ENCODE peak calls at places on chromosomes 12 and 14, in ten cellular contexts. One of them, this sample, is unnamed. For H3K4me1, the result is how much of the 10 kb centered on the place peaks cover.

GRCh38 chr12:102756564-102756963 is 160.5 kb downstream of the PAH start:
- DNase-seq in ovary: peak
- DNase-seq in SJCRH30: no peak
- DNase-seq in adrenal gland: peak
- DNase-seq in mammary epithelial cell: no peak
- DNase-seq in psoas muscle: no peak
- DNase-seq in GM23248: no peak
- DNase-seq in CD4-positive, CD25-positive, alpha-beta regulatory T cell: no peak
- DNase-seq in esophagus squamous epithelium: no peak
- DNase-seq in Peyer's patch: no peak
- DNase-seq in this sample: no peak

GRCh38 chr14:86505808-86506207 is 975.9 kb downstream of the FLRT2 start:
- DNase-seq in adrenal gland: no peak
- DNase-seq in SJCRH30: no peak
- DNase-seq in GM23248: no peak
- DNase-seq in CD4-positive, CD25-positive, alpha-beta regulatory T cell: no peak
- DNase-seq in esophagus squamous epithelium: no peak
- DNase-seq in psoas muscle: no peak
- DNase-seq in Peyer's patch: no peak
- DNase-seq in mammary epithelial cell: peak
- DNase-seq in ovary: no peak
- DNase-seq in this sample: no peak

GRCh38 chr12:58233886-58234285 is 292.5 kb downstream of the ATP23 start:
- DNase-seq in ovary: no peak
- DNase-seq in esophagus squamous epithelium: no peak
- DNase-seq in adrenal gland: no peak
- DNase-seq in SJCRH30: peak
- DNase-seq in Peyer's patch: no peak
- DNase-seq in psoas muscle: no peak
- DNase-seq in mammary epithelial cell: no peak
- DNase-seq in GM23248: no peak
- DNase-seq in CD4-positive, CD25-positive, alpha-beta regulatory T cell: no peak
- DNase-seq in this sample: no peak

GRCh38 chr12:107515446-107515958 is 170.1 kb upstream of the PWP1 start:
- DNase-seq in esophagus squamous epithelium: no peak
- DNase-seq in psoas muscle: peak
- DNase-seq in mammary epithelial cell: peak
- DNase-seq in adrenal gland: peak
- DNase-seq in Peyer's patch: no peak
- DNase-seq in ovary: no peak
- DNase-seq in CD4-positive, CD25-positive, alpha-beta regulatory T cell: no peak
- DNase-seq in SJCRH30: peak
- DNase-seq in GM23248: peak
- DNase-seq in this sample: peak

GRCh38 chr14:64510825-64511679 is 6.5 kb downstream of the ZBTB1 start:
- DNase-seq in ovary: no peak
- DNase-seq in SJCRH30: peak
- DNase-seq in adrenal gland: peak
- DNase-seq in GM23248: peak
- DNase-seq in psoas muscle: no peak
- DNase-seq in Peyer's patch: peak
- DNase-seq in esophagus squamous epithelium: no peak
- DNase-seq in CD4-positive, CD25-positive, alpha-beta regulatory T cell: peak
- DNase-seq in mammary epithelial cell: peak
- DNase-seq in this sample: no peak

GRCh38 chr12:92365836-92366235 is 220.2 kb upstream of the BTG1 start:
- DNase-seq in ovary: no peak
- DNase-seq in psoas muscle: no peak
- DNase-seq in mammary epithelial cell: no peak
- DNase-seq in GM23248: no peak
- DNase-seq in esophagus squamous epithelium: no peak
- DNase-seq in SJCRH30: no peak
- DNase-seq in CD4-positive, CD25-positive, alpha-beta regulatory T cell: no peak
- DNase-seq in adrenal gland: no peak
- DNase-seq in Peyer's patch: no peak
- DNase-seq in this sample: no peak

GRCh38 chr14:51188566-51189185 is 51.4 kb upstream of the TMX1 start:
- DNase-seq in esophagus squamous epithelium: no peak
- DNase-seq in GM23248: peak
- DNase-seq in adrenal gland: no peak
- DNase-seq in CD4-positive, CD25-positive, alpha-beta regulatory T cell: no peak
- DNase-seq in Peyer's patch: no peak
- DNase-seq in psoas muscle: no peak
- DNase-seq in mammary epithelial cell: no peak
- DNase-seq in ovary: no peak
- DNase-seq in SJCRH30: no peak
- DNase-seq in this sample: no peak

GRCh38 chr12:39990122-39991101 is 115.5 kb downstream of the SLC2A13 start:
- DNase-seq in mammary epithelial cell: peak
- DNase-seq in CD4-positive, CD25-positive, alpha-beta regulatory T cell: peak
- DNase-seq in SJCRH30: peak
- DNase-seq in Peyer's patch: peak
- DNase-seq in esophagus squamous epithelium: no peak
- DNase-seq in psoas muscle: peak
- DNase-seq in ovary: peak
- DNase-seq in GM23248: peak
- DNase-seq in adrenal gland: peak
- DNase-seq in this sample: no peak

GRCh38 chr14:33126433-33126832 is 187.8 kb downstream of the NPAS3 start:
- DNase-seq in CD4-positive, CD25-positive, alpha-beta regulatory T cell: no peak
- DNase-seq in mammary epithelial cell: no peak
- DNase-seq in psoas muscle: no peak
- DNase-seq in Peyer's patch: no peak
- DNase-seq in ovary: no peak
- DNase-seq in GM23248: no peak
- DNase-seq in SJCRH30: no peak
- DNase-seq in esophagus squamous epithelium: no peak
- DNase-seq in adrenal gland: no peak
- DNase-seq in this sample: no peak

GRCh38 chr14:70622111-70622712 is 19.5 kb upstream of the TTC9 start:
- DNase-seq in psoas muscle: no peak
- DNase-seq in ovary: no peak
- DNase-seq in GM23248: peak
- DNase-seq in esophagus squamous epithelium: no peak
- DNase-seq in mammary epithelial cell: peak
- DNase-seq in Peyer's patch: peak
- DNase-seq in CD4-positive, CD25-positive, alpha-beta regulatory T cell: peak
- DNase-seq in SJCRH30: peak
- DNase-seq in adrenal gland: no peak
- DNase-seq in this sample: no peak

GRCh38 chr12:67270622-67271021 is 1.5 kb downstream of the CAND1 start:
- DNase-seq in adrenal gland: no peak
- DNase-seq in CD4-positive, CD25-positive, alpha-beta regulatory T cell: no peak
- DNase-seq in psoas muscle: no peak
- DNase-seq in mammary epithelial cell: no peak
- DNase-seq in GM23248: peak
- DNase-seq in SJCRH30: no peak
- DNase-seq in ovary: no peak
- DNase-seq in Peyer's patch: no peak
- DNase-seq in esophagus squamous epithelium: no peak
- DNase-seq in this sample: no peak

GRCh38 chr12:110079477-110080400 is 31.4 kb upstream of the C12orf76 start:
- DNase-seq in adrenal gland: peak
- DNase-seq in CD4-positive, CD25-positive, alpha-beta regulatory T cell: peak
- DNase-seq in Peyer's patch: peak
- DNase-seq in GM23248: no peak
- DNase-seq in psoas muscle: peak
- DNase-seq in esophagus squamous epithelium: no peak
- DNase-seq in mammary epithelial cell: peak
- DNase-seq in SJCRH30: peak
- DNase-seq in ovary: no peak
- DNase-seq in this sample: no peak

DNA sequence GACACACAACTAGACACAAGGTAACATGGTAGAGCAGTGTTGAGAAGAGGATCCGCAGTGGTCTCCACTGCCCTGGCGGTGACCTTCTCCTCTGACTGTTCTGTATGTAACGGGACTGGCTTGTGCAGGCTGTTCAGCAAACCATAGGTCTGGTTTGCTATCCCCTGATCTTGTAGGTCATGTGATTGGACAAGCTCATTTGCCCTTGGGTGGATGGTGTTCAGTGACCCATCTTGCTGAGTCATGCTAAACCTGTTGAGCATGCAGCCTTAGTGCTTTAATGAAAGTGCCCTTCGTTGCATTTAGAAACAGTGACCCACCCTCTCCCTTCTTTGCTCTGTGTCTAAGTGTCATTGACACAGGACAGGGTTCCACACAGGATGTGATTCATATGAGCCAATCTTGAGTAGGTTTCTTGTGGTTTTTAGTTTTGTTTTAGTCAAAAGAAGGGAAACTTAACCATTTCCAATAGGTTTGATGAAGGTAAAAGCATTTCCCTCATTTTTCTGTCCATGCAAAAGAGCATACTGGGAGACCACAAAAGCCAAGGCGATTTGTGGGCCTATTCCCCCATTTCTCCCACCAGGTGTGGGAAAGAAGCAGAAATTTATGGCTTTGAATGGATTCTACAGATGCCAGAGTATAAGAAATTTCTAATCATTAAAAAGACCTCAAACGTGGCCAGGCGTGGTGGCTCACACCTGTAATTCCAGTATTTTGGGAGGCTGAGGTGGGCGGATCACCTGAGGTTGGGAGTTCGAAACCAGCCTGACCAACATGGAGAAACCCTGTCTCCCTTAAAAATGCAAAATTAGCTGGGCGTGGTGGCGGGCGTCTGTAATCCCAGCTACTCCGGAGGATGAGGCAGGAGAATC is 32.6 kb upstream of the HIF1A start:
- DNase-seq in adrenal gland: no peak
- DNase-seq in SJCRH30: peak
- DNase-seq in ovary: no peak
- DNase-seq in GM23248: peak
- DNase-seq in Peyer's patch: peak
- DNase-seq in psoas muscle: no peak
- DNase-seq in mammary epithelial cell: peak
- DNase-seq in esophagus squamous epithelium: no peak
- DNase-seq in CD4-positive, CD25-positive, alpha-beta regulatory T cell: peak
- DNase-seq in this sample: no peak
- H3K4me3 ChIP-seq in adrenal gland: no peak
- H3K4me3 ChIP-seq in SJCRH30: no peak
- H3K4me3 ChIP-seq in ovary: no peak
- H3K4me3 ChIP-seq in GM23248: peak
- H3K4me3 ChIP-seq in Peyer's patch: no peak
- H3K4me3 ChIP-seq in psoas muscle: no peak
- H3K4me3 ChIP-seq in mammary epithelial cell: no peak
- H3K4me3 ChIP-seq in esophagus squamous epithelium: no peak
- H3K4me3 ChIP-seq in CD4-positive, CD25-positive, alpha-beta regulatory T cell: peak
- H3K4me3 ChIP-seq in this sample: no peak

GRCh38 chr12:124326899-124327298 is 32.0 kb downstream of the RFLNA start:
- DNase-seq in Peyer's patch: no peak
- DNase-seq in ovary: no peak
- DNase-seq in SJCRH30: no peak
- DNase-seq in CD4-positive, CD25-positive, alpha-beta regulatory T cell: no peak
- DNase-seq in adrenal gland: no peak
- DNase-seq in esophagus squamous epithelium: no peak
- DNase-seq in GM23248: no peak
- DNase-seq in mammary epithelial cell: no peak
- DNase-seq in psoas muscle: no peak
- DNase-seq in this sample: no peak
- H3K27ac ChIP-seq in Peyer's patch: no peak
- H3K27ac ChIP-seq in ovary: peak
- H3K27ac ChIP-seq in SJCRH30: no peak
- H3K27ac ChIP-seq in CD4-positive, CD25-positive, alpha-beta regulatory T cell: no peak
- H3K27ac ChIP-seq in adrenal gland: no peak
- H3K27ac ChIP-seq in esophagus squamous epithelium: peak
- H3K27ac ChIP-seq in GM23248: no peak
- H3K27ac ChIP-seq in mammary epithelial cell: no peak
- H3K27ac ChIP-seq in psoas muscle: peak
- H3K27ac ChIP-seq in this sample: no peak

GRCh38 chr12:57151741-57152407 is 4.5 kb upstream of the LRP1-AS start:
- DNase-seq in mammary epithelial cell: peak
- DNase-seq in Peyer's patch: no peak
- DNase-seq in SJCRH30: no peak
- DNase-seq in adrenal gland: peak
- DNase-seq in esophagus squamous epithelium: no peak
- DNase-seq in CD4-positive, CD25-positive, alpha-beta regulatory T cell: no peak
- DNase-seq in ovary: peak
- DNase-seq in GM23248: peak
- DNase-seq in psoas muscle: peak
- DNase-seq in this sample: no peak
- H3K4me1 ChIP-seq in mammary epithelial cell: under half
- H3K4me1 ChIP-seq in Peyer's patch: under half
- H3K4me1 ChIP-seq in SJCRH30: under half
- H3K4me1 ChIP-seq in adrenal gland: half or more
- H3K4me1 ChIP-seq in esophagus squamous epithelium: half or more
- H3K4me1 ChIP-seq in CD4-positive, CD25-positive, alpha-beta regulatory T cell: under half
- H3K4me1 ChIP-seq in ovary: under half
- H3K4me1 ChIP-seq in GM23248: half or more
- H3K4me1 ChIP-seq in psoas muscle: under half
- H3K4me1 ChIP-seq in this sample: under half

GRCh38 chr12:27505124-27505523 is 18.9 kb upstream of the PPFIBP1 start:
- DNase-seq in SJCRH30: no peak
- DNase-seq in esophagus squamous epithelium: no peak
- DNase-seq in adrenal gland: no peak
- DNase-seq in mammary epithelial cell: no peak
- DNase-seq in psoas muscle: no peak
- DNase-seq in GM23248: peak
- DNase-seq in Peyer's patch: no peak
- DNase-seq in CD4-positive, CD25-positive, alpha-beta regulatory T cell: no peak
- DNase-seq in ovary: no peak
- DNase-seq in this sample: no peak

GRCh38 chr12:27506645-27507189 is 17.3 kb upstream of the PPFIBP1 start:
- DNase-seq in GM23248: no peak
- DNase-seq in SJCRH30: no peak
- DNase-seq in adrenal gland: no peak
- DNase-seq in mammary epithelial cell: no peak
- DNase-seq in esophagus squamous epithelium: no peak
- DNase-seq in ovary: no peak
- DNase-seq in Peyer's patch: no peak
- DNase-seq in psoas muscle: no peak
- DNase-seq in CD4-positive, CD25-positive, alpha-beta regulatory T cell: no peak
- DNase-seq in this sample: no peak

GRCh38 chr12:27505771-27506170 is 18.2 kb upstream of the PPFIBP1 start:
- DNase-seq in esophagus squamous epithelium: no peak
- DNase-seq in GM23248: no peak
- DNase-seq in psoas muscle: no peak
- DNase-seq in adrenal gland: no peak
- DNase-seq in mammary epithelial cell: no peak
- DNase-seq in SJCRH30: no peak
- DNase-seq in ovary: no peak
- DNase-seq in CD4-positive, CD25-positive, alpha-beta regulatory T cell: no peak
- DNase-seq in Peyer's patch: no peak
- DNase-seq in this sample: no peak

GRCh38 chr12:27501956-27502562 is 21.9 kb upstream of the PPFIBP1 start:
- DNase-seq in SJCRH30: no peak
- DNase-seq in Peyer's patch: no peak
- DNase-seq in ovary: no peak
- DNase-seq in esophagus squamous epithelium: no peak
- DNase-seq in mammary epithelial cell: no peak
- DNase-seq in adrenal gland: no peak
- DNase-seq in GM23248: no peak
- DNase-seq in psoas muscle: no peak
- DNase-seq in CD4-positive, CD25-positive, alpha-beta regulatory T cell: no peak
- DNase-seq in this sample: no peak

GRCh38 chr12:27504506-27504905 is 19.5 kb upstream of the PPFIBP1 start:
- DNase-seq in SJCRH30: no peak
- DNase-seq in adrenal gland: peak
- DNase-seq in esophagus squamous epithelium: no peak
- DNase-seq in CD4-positive, CD25-positive, alpha-beta regulatory T cell: no peak
- DNase-seq in psoas muscle: no peak
- DNase-seq in Peyer's patch: no peak
- DNase-seq in GM23248: peak
- DNase-seq in mammary epithelial cell: no peak
- DNase-seq in ovary: no peak
- DNase-seq in this sample: no peak
- H3K4me3 ChIP-seq in SJCRH30: no peak
- H3K4me3 ChIP-seq in adrenal gland: no peak
- H3K4me3 ChIP-seq in esophagus squamous epithelium: no peak
- H3K4me3 ChIP-seq in CD4-positive, CD25-positive, alpha-beta regulatory T cell: no peak
- H3K4me3 ChIP-seq in psoas muscle: no peak
- H3K4me3 ChIP-seq in Peyer's patch: no peak
- H3K4me3 ChIP-seq in GM23248: peak
- H3K4me3 ChIP-seq in mammary epithelial cell: no peak
- H3K4me3 ChIP-seq in ovary: no peak
- H3K4me3 ChIP-seq in this sample: no peak

GRCh38 chr14:35988972-35989690 is 163.0 kb downstream of the BRMS1L start:
- DNase-seq in mammary epithelial cell: peak
- DNase-seq in esophagus squamous epithelium: no peak
- DNase-seq in SJCRH30: no peak
- DNase-seq in Peyer's patch: no peak
- DNase-seq in GM23248: no peak
- DNase-seq in psoas muscle: no peak
- DNase-seq in adrenal gland: no peak
- DNase-seq in CD4-positive, CD25-positive, alpha-beta regulatory T cell: no peak
- DNase-seq in ovary: no peak
- DNase-seq in this sample: no peak
- H3K27ac ChIP-seq in mammary epithelial cell: no peak
- H3K27ac ChIP-seq in esophagus squamous epithelium: no peak
- H3K27ac ChIP-seq in SJCRH30: no peak
- H3K27ac ChIP-seq in Peyer's patch: no peak
- H3K27ac ChIP-seq in GM23248: no peak
- H3K27ac ChIP-seq in psoas muscle: no peak
- H3K27ac ChIP-seq in adrenal gland: no peak
- H3K27ac ChIP-seq in CD4-positive, CD25-positive, alpha-beta regulatory T cell: no peak
- H3K27ac ChIP-seq in ovary: no peak
- H3K27ac ChIP-seq in this sample: no peak